ENCODE peak calls at places on chromosomes 6 and 20, in six cellular contexts. K, G, S, J, N and L are unnamed samples.

GRCh38 chr20:14644698-14645097 is 307.3 kb upstream of the FLRT3 start:
- DNase-seq in K (no peak), G (no peak), S (no peak), J (peak; percentile 80), N (no peak), L (no peak)

GRCh38 chr6:144467153-144467762 is 182.1 kb downstream of the UTRN start:
- DNase-seq in K (no peak), G (no peak), S (no peak), J (no peak), N (no peak), L (no peak)

GRCh38 chr6:80091506-80091905 is 15.0 kb upstream of the BCKDHB start:
- DNase-seq in K (no peak), G (no peak), S (no peak), J (no peak), N (no peak), L (no peak)

GRCh38 chr6:26044140-26045045 is 42.8 kb upstream of the HFE start:
- DNase-seq in K (peak; percentile 65), G (no peak), S (peak; percentile 55), J (peak; percentile 65), N (peak; percentile 74), L (no peak)

GRCh38 chr20:44585042-44585968 is 2.9 kb downstream of the PKIG start:
- DNase-seq in K (no peak), G (no peak), S (no peak), J (no peak), N (no peak), L (no peak)

GRCh38 chr6:25962368-25963127 is at the start of gene TRIM38:
- DNase-seq in K (peak; percentile 93), G (peak; percentile 63), S (peak; percentile 96), J (peak; percentile 34), N (peak; percentile 79), L (peak; percentile 82)

GRCh38 chr20:39822667-39823066 is 860.5 kb downstream of the DHX35 start:
- DNase-seq in K (peak; percentile 72), G (peak; percentile 57), S (peak; percentile 9), J (no peak), N (no peak), L (peak; percentile 2)

GRCh38 chr6:31915756-31916155 is 11.8 kb upstream of the C2 start:
- DNase-seq in K (no peak), G (no peak), S (no peak), J (no peak), N (no peak), L (no peak)

GRCh38 chr6:85126448-85127178 is 323.3 kb upstream of the NT5E start:
- DNase-seq in K (peak; percentile 57), G (no peak), S (peak; percentile 35), J (peak; percentile 82), N (peak; percentile 15), L (peak; percentile 45)

GRCh38 chr20:64077876-64078551 is 1.3 kb downstream of the RGS19 start:
- DNase-seq in K (no peak), G (no peak), S (no peak), J (no peak), N (peak; percentile 68), L (no peak)

GRCh38 chr20:26135325-26136110 is 438.9 kb upstream of the ZNF337 start:
- DNase-seq in K (no peak), G (no peak), S (no peak), J (peak; percentile 41), N (no peak), L (no peak)

GRCh38 chr20:41342474-41343464 is 2.1 kb downstream of the LPIN3 start:
- DNase-seq in K (no peak), G (no peak), S (no peak), J (no peak), N (no peak), L (no peak)

GRCh38 chr6:21946298-21946783 is 350.5 kb downstream of the PRL start:
- DNase-seq in K (peak; percentile 94), G (peak; percentile 91), S (peak; percentile 96), J (no peak), N (no peak), L (no peak)

GRCh38 chr6:159760602-159761057 is 1.2 kb upstream of the ACAT2 start:
- DNase-seq in K (peak; percentile 33), G (peak; percentile 54), S (peak; percentile 78), J (no peak), N (no peak), L (peak; percentile 28)